ENCODE peak calls at places on chromosomes 7 and 10, in nine cellular contexts. C is NCI-H1105, O is NCI-H1417, D is KG1, S is T-cell, W is NCI-H2029 treated with DMSO at 0.1 percent for 48 hours, N is ascending aorta, P is lower lobe of right lung, Q is HT-29. Z is an unnamed sample.

GRCh38 chr10:77563638-77564270 is 73.9 kb downstream of the KCNMA1 start:
- DNase-seq in N (no peak), O (no peak), Q (peak), D (no peak), W (no peak), S (no peak), C (no peak), P (no peak), Z (no peak)

GRCh38 chr10:43395571-43396060 is 13.4 kb downstream of the HNRNPF start:
- DNase-seq in Q (no peak), C (no peak), P (no peak), S (no peak), W (no peak), D (no peak), N (no peak), O (peak), Z (no peak)

GRCh38 chr10:49360271-49361177 is 35.4 kb downstream of the DRGX start:
- DNase-seq in Q (no peak), S (no peak), D (no peak), N (no peak), O (no peak), C (peak), P (no peak), W (no peak), Z (no peak)

GRCh38 chr7:24283900-24284698 is at the start of gene NPY:
- DNase-seq in S (no peak), W (no peak), N (no peak), O (no peak), P (no peak), C (no peak), D (no peak), Q (no peak), Z (no peak)

GRCh38 chr10:132111121-132111731 is 45.5 kb downstream of the JAKMIP3 start:
- DNase-seq in N (no peak), C (no peak), Q (no peak), W (no peak), P (peak), O (no peak), S (no peak), D (no peak), Z (no peak)

GRCh38 chr7:66015440-66016130 is 33.6 kb upstream of the GUSB start:
- DNase-seq in C (no peak), N (no peak), O (no peak), S (no peak), P (no peak), D (no peak), W (no peak), Q (no peak), Z (no peak)

GRCh38 chr7:106276513-106276912 is 8.3 kb downstream of the NAMPT start:
- DNase-seq in W (no peak), P (no peak), N (no peak), S (no peak), Q (no peak), C (no peak), O (no peak), D (no peak), Z (no peak)

GRCh38 chr10:88974446-88975376 is 15.9 kb upstream of the FAS start:
- DNase-seq in O (no peak), P (no peak), Q (peak), S (no peak), C (no peak), D (peak), N (no peak), W (no peak), Z (peak)

GRCh38 chr7:7044806-7045205 is 137.5 kb upstream of the C1GALT1 start:
- DNase-seq in O (no peak), C (no peak), S (no peak), P (no peak), Q (no peak), N (no peak), W (no peak), D (no peak), Z (no peak)

GRCh38 chr10:34804306-34804705 is 10.8 kb downstream of the PARD3 start:
- DNase-seq in S (no peak), N (peak), W (no peak), P (no peak), Q (no peak), C (no peak), O (no peak), D (no peak), Z (peak)

GRCh38 chr10:128242641-128243040 is 116.4 kb upstream of the MKI67 start:
- DNase-seq in S (no peak), D (no peak), C (no peak), O (no peak), P (no peak), Q (no peak), N (no peak), W (no peak), Z (peak)

GRCh38 chr7:74134117-74134539 is 40.0 kb upstream of the EIF4H start:
- DNase-seq in P (no peak), O (no peak), D (no peak), W (no peak), Q (no peak), N (no peak), C (no peak), S (no peak), Z (peak)

GRCh38 chr10:92691591-92692084 is 1.9 kb downstream of the HHEX start:
- DNase-seq in N (peak), D (peak), S (no peak), P (peak), Q (no peak), O (no peak), C (no peak), W (no peak), Z (no peak)

GRCh38 chr7:131919920-131920709 is 363.7 kb upstream of the PODXL start:
- DNase-seq in N (peak), W (no peak), Q (no peak), S (no peak), D (no peak), O (no peak), C (no peak), P (no peak), Z (no peak)

GRCh38 chr7:36295090-36295489 is 94.6 kb upstream of the ANLN start:
- DNase-seq in Q (no peak), D (no peak), W (no peak), P (no peak), S (no peak), O (no peak), C (no peak), N (no peak), Z (no peak)

GRCh38 chr7:47453093-47454056 is 128.5 kb downstream of the TNS3 start:
- DNase-seq in N (peak), W (no peak), Q (peak), O (peak), S (no peak), D (no peak), P (peak), C (no peak), Z (peak)

GRCh38 chr7:46628389-46628788 is 707.3 kb upstream of the IGFBP3 start:
- DNase-seq in Q (no peak), C (no peak), W (no peak), O (no peak), P (no peak), N (no peak), S (no peak), D (no peak), Z (no peak)

GRCh38 chr7:83413425-83413824 is 235.5 kb downstream of the SEMA3E start:
- DNase-seq in D (no peak), W (no peak), S (no peak), N (no peak), Q (no peak), P (no peak), O (no peak), C (no peak), Z (peak)

GRCh38 chr7:18508441-18509427 is 13.2 kb downstream of the HDAC9 start:
- DNase-seq in C (no peak), O (no peak), N (peak), P (no peak), D (no peak), Q (peak), W (no peak), S (no peak), Z (peak)

GRCh38 chr10:51743146-51743545 is 43.8 kb upstream of the CSTF2T start:
- DNase-seq in C (no peak), Q (no peak), N (no peak), S (no peak), W (no peak), P (no peak), D (no peak), O (no peak), Z (no peak)

GRCh38 chr7:71988176-71988575 is 424.0 kb downstream of the CALN1 start:
- DNase-seq in Q (no peak), W (no peak), N (no peak), O (no peak), C (no peak), D (no peak), S (no peak), P (no peak), Z (no peak)

GRCh38 chr7:44473295-44473694 is 17.2 kb downstream of the NUDCD3 start:
- DNase-seq in P (no peak), Q (peak), S (no peak), N (no peak), D (no peak), W (peak), C (no peak), O (no peak), Z (peak)

GRCh38 chr7:45657136-45657889 is 83.1 kb downstream of the ADCY1 start:
- DNase-seq in O (no peak), S (no peak), Q (no peak), D (no peak), P (no peak), N (no peak), W (no peak), C (no peak), Z (no peak)

GRCh38 chr10:50624866-50625491 is 1.2 kb upstream of the SGMS1 start:
- DNase-seq in Q (peak), D (peak), O (peak), C (peak), P (peak), N (peak), W (peak), S (peak), Z (peak)

GRCh38 chr10:3950676-3951275 is 165.8 kb upstream of the KLF6 start:
- DNase-seq in S (peak), W (no peak), N (no peak), D (no peak), Q (no peak), O (no peak), P (no peak), C (no peak), Z (no peak)

GRCh38 chr10:120607016-120607709 is 150.1 kb downstream of the PLPP4 start:
- DNase-seq in S (no peak), C (no peak), N (no peak), O (no peak), W (no peak), D (no peak), Q (no peak), P (no peak), Z (peak)

GRCh38 chr10:22712959-22713852 is 1.2 kb downstream of the PIP4K2A start:
- DNase-seq in Q (peak), S (peak), O (peak), N (no peak), W (no peak), C (no peak), P (peak), D (peak), Z (no peak)

GRCh38 chr10:92714872-92715271 is 25.1 kb downstream of the HHEX start:
- DNase-seq in C (no peak), S (no peak), Q (no peak), W (no peak), O (no peak), D (no peak), N (no peak), P (no peak), Z (no peak)

GRCh38 chr10:131547129-131547799 is 235.7 kb upstream of the TCERG1L start:
- DNase-seq in W (no peak), D (no peak), C (no peak), P (no peak), N (no peak), S (no peak), Q (no peak), O (no peak), Z (no peak)

GRCh38 chr7:22256702-22257101 is 100.3 kb downstream of the RAPGEF5 start:
- DNase-seq in W (no peak), S (no peak), O (no peak), Q (no peak), N (no peak), D (no peak), C (no peak), P (no peak), Z (no peak)

GRCh38 chr7:54864718-54865117 is 105.7 kb upstream of the SEC61G start:
- DNase-seq in P (no peak), O (peak), N (no peak), W (no peak), S (no peak), Q (peak), C (no peak), D (no peak), Z (no peak)

GRCh38 chr7:95632609-95633008 is 36.3 kb upstream of the PDK4 start:
- DNase-seq in D (no peak), N (peak), W (no peak), S (no peak), P (no peak), Q (no peak), C (no peak), O (no peak), Z (no peak)

GRCh38 chr7:65722361-65722792 is 150.5 kb upstream of the VKORC1L1 start:
- DNase-seq in D (no peak), N (no peak), C (peak), P (peak), W (peak), Q (peak), S (peak), O (peak), Z (peak)

GRCh38 chr7:47345754-47346377 is 236.0 kb downstream of the TNS3 start:
- DNase-seq in W (no peak), Q (no peak), C (no peak), D (no peak), S (no peak), N (peak), O (no peak), P (no peak), Z (no peak)

GRCh38 chr7:7562736-7563135 is 3.9 kb upstream of the MIOS start:
- DNase-seq in P (no peak), Q (no peak), W (no peak), C (no peak), O (no peak), N (no peak), D (no peak), S (no peak), Z (peak)

GRCh38 chr7:51019231-51019844 is 236.6 kb upstream of the GRB10 start:
- DNase-seq in W (no peak), N (no peak), Q (no peak), C (no peak), O (no peak), D (no peak), S (no peak), P (no peak), Z (peak)

GRCh38 chr10:79144341-79145173 is 75.8 kb downstream of the ZMIZ1 start:
- DNase-seq in W (no peak), S (no peak), N (no peak), C (no peak), Q (no peak), P (no peak), O (no peak), D (no peak), Z (no peak)

Z was measured in A172.